ENCODE peak calls at places on chromosomes 7 and 10, in six cellular contexts. O, J, K, Q, C and U are unnamed samples.

GRCh38 chr10:128642502-128642901 is 516.3 kb upstream of the MKI67 start:
- DNase-seq in J (no peak), O (no peak), Q (no peak), K (no peak), C (no peak), U (no peak)

GRCh38 chr7:139602143-139602722 is 78.7 kb downstream of the CLEC2L start:
- DNase-seq in K (peak; percentile 54), J (no peak), O (peak; percentile 59), Q (peak; percentile 44), C (peak; percentile 23), U (no peak)

GRCh38 chr10:71597821-71598498 is 121.6 kb downstream of the C10orf105 start:
- DNase-seq in J (peak; percentile 67), K (peak; percentile 20), Q (no peak), C (no peak), O (no peak), U (no peak)

GRCh38 chr10:61159253-61159652 is 215.3 kb upstream of the RHOBTB1 start:
- DNase-seq in K (peak; percentile 74), J (no peak), Q (no peak), C (no peak), O (peak; percentile 16), U (no peak)

GRCh38 chr10:49158399-49158798 is 24.6 kb upstream of the FAM170B start:
- DNase-seq in Q (no peak), O (no peak), K (no peak), J (no peak), C (no peak), U (no peak)

GRCh38 chr10:121532465-121532864 is 65.8 kb downstream of the FGFR2 start:
- DNase-seq in J (no peak), C (no peak), K (no peak), Q (no peak), O (no peak), U (no peak)

GRCh38 chr10:19154375-19154774 is 105.8 kb downstream of the MALRD1 start:
- DNase-seq in J (no peak), O (no peak), C (no peak), K (no peak), Q (no peak), U (no peak)

GRCh38 chr7:130006771-130007170 is 44.4 kb downstream of the ZC3HC1 start:
- DNase-seq in Q (no peak), O (no peak), C (no peak), J (no peak), K (no peak), U (no peak)

GRCh38 chr10:22606164-22606614 is 108.2 kb downstream of the PIP4K2A start:
- DNase-seq in K (peak; percentile 48), Q (no peak), J (peak; percentile 45), C (no peak), O (peak; percentile 45), U (no peak)

GRCh38 chr7:1670894-1671875 is 1.1 kb downstream of the ELFN1 start:
- DNase-seq in Q (no peak), C (no peak), O (no peak), K (no peak), J (no peak), U (no peak)

GRCh38 chr10:125156196-125156595 is 4.2 kb downstream of the CTBP2 start:
- DNase-seq in Q (no peak), K (no peak), J (no peak), O (no peak), C (no peak), U (no peak)

GRCh38 chr7:72403677-72404076 is 8.5 kb downstream of the CALN1 start:
- DNase-seq in K (no peak), J (no peak), O (no peak), Q (no peak), C (no peak), U (no peak)

GRCh38 chr7:143285454-143285756 is 647 bp downstream of the TMEM139 start:
- DNase-seq in K (no peak), J (peak; percentile 60), C (no peak), Q (no peak), O (no peak), U (peak; percentile 86)

GRCh38 chr7:76069238-76069638 is 21.3 kb downstream of the MDH2 start:
- DNase-seq in J (peak; percentile 80), K (peak; percentile 92), Q (no peak), O (peak; percentile 91), C (no peak), U (peak; percentile 96)

GRCh38 chr7:151658778-151659177 is 139.1 kb upstream of the RHEB start:
- DNase-seq in C (no peak), Q (no peak), K (peak; percentile 34), O (no peak), J (no peak), U (no peak)

GRCh38 chr10:73584737-73585136 is 6.4 kb downstream of the USP54 start:
- DNase-seq in J (no peak), O (peak; percentile 39), K (peak; percentile 66), C (no peak), Q (no peak), U (no peak)

GRCh38 chr7:157016024-157016351 is 5.5 kb upstream of the MNX1 start:
- DNase-seq in C (no peak), Q (no peak), O (no peak), J (no peak), K (no peak), U (no peak)

GRCh38 chr10:105075031-105075430 is 433.9 kb downstream of the SORCS3 start:
- DNase-seq in Q (no peak), C (no peak), K (no peak), O (no peak), J (no peak), U (no peak)

GRCh38 chr7:131330299-131330698 is 2.6 kb downstream of the MKLN1 start:
- DNase-seq in J (no peak), Q (no peak), C (no peak), K (no peak), O (no peak), U (no peak)

GRCh38 chr7:115015619-115016018 is 93.7 kb downstream of the MDFIC start:
- DNase-seq in Q (no peak), J (peak; percentile 40), C (no peak), O (peak; percentile 34), K (peak; percentile 28), U (no peak)

GRCh38 chr10:29392376-29393021 is 103.6 kb downstream of the LYZL1 start:
- DNase-seq in C (peak; percentile 22), Q (peak; percentile 22), O (peak; percentile 46), J (peak; percentile 32), K (peak; percentile 59), U (peak; percentile 49)

GRCh38 chr7:139065323-139065722 is 29.5 kb upstream of the ZC3HAV1L start:
- DNase-seq in Q (no peak), J (no peak), C (no peak), O (no peak), K (no peak), U (no peak)

GRCh38 chr10:124534231-124534798 is 72.7 kb downstream of the LHPP start:
- DNase-seq in Q (no peak), O (no peak), K (peak; percentile 45), J (no peak), C (no peak), U (peak; percentile 48)

GRCh38 chr7:100612730-100613446 is 548 bp downstream of the MOSPD3 start:
- DNase-seq in C (no peak), K (no peak), O (peak; percentile 5), Q (peak; percentile 35), J (no peak), U (no peak)